ENCODE peak calls at places on chromosomes 6 and 20, in six cellular contexts. E is suprapubic skin, Y is Peyer's patch, O is tibial nerve, X is heart left ventricle, N is body of pancreas. H is an unnamed sample. For H3K4me1, the result is how much of the 10 kb centered on the place peaks cover.

GRCh38 chr6:105192707-105193465 is 13.1 kb upstream of the POPDC3 start:
- DNase-seq in E (no peak), Y (no peak), O (no peak), X (no peak), N (no peak), H (no peak)

GRCh38 chr6:98539669-98540207 is 294.6 kb upstream of the POU3F2 start:
- DNase-seq in E (no peak), Y (no peak), O (no peak), X (no peak), N (no peak), H (no peak)

GRCh38 chr6:49325901-49326300 is 137.2 kb downstream of the MMUT start:
- DNase-seq in E (no peak), Y (no peak), O (no peak), X (no peak), N (no peak), H (no peak)

GRCh38 chr6:33840064-33840926 is 36.5 kb upstream of the MLN start:
- DNase-seq in E (no peak), Y (peak), O (no peak), X (no peak), N (no peak), H (no peak)

GRCh38 chr6:147268254-147268653 is 64.0 kb downstream of the STXBP5 start:
- DNase-seq in E (no peak), Y (no peak), O (no peak), X (no peak), N (no peak), H (no peak)

GRCh38 chr6:36985963-36986703 is at the start of gene MTCH1:
- DNase-seq in E (peak), Y (peak), O (peak), X (peak), N (peak), H (peak)

GRCh38 chr6:168372871-168373270 is 53.3 kb upstream of the DACT2 start:
- DNase-seq in E (peak), Y (no peak), O (no peak), X (no peak), N (peak), H (no peak)

GRCh38 chr6:96939019-96939805 is 14.7 kb downstream of the KLHL32 start:
- DNase-seq in E (no peak), Y (no peak), O (no peak), X (no peak), N (no peak), H (no peak)

GRCh38 chr6:110682460-110682853 is 132.8 kb downstream of the CDK19 start:
- DNase-seq in E (no peak), Y (peak), O (no peak), X (no peak), N (peak), H (no peak)

GRCh38 chr6:24659547-24659946 is 7.2 kb downstream of the TDP2 start:
- DNase-seq in E (no peak), Y (no peak), O (no peak), X (no peak), N (no peak), H (no peak)

GRCh38 chr6:123193298-123193697 is 197.3 kb downstream of the CLVS2 start:
- DNase-seq in E (no peak), Y (no peak), O (no peak), X (no peak), N (no peak), H (no peak)

GRCh38 chr20:37392441-37393195 is 46.7 kb downstream of the SRC start:
- DNase-seq in E (no peak), Y (no peak), O (no peak), X (no peak), N (no peak), H (no peak)

GRCh38 chr20:9348746-9349145 is 165.6 kb upstream of the LAMP5 start:
- DNase-seq in E (no peak), Y (no peak), O (no peak), X (no peak), N (no peak), H (no peak)

GRCh38 chr6:11236351-11236750 is 3.9 kb upstream of the NEDD9 start:
- DNase-seq in E (no peak), Y (peak), O (no peak), X (no peak), N (no peak), H (no peak)

GRCh38 chr20:53652859-53653520 is 59.4 kb upstream of the ZNF217 start:
- DNase-seq in E (no peak), Y (no peak), O (no peak), X (no peak), N (no peak), H (no peak)

GRCh38 chr6:12232339-12232738 is 57.8 kb upstream of the EDN1 start:
- DNase-seq in E (no peak), Y (no peak), O (no peak), X (no peak), N (no peak), H (no peak)

GRCh38 chr6:70709826-70710225 is 42.1 kb downstream of the SMAP1 start:
- DNase-seq in E (no peak), Y (no peak), O (no peak), X (no peak), N (no peak), H (no peak)

GRCh38 chr6:158631678-158632537 is 12.6 kb downstream of the DYNLT1 start:
- DNase-seq in E (no peak), Y (peak), O (peak), X (peak), N (no peak), H (no peak)

GRCh38 chr6:101398716-101399626 is 5.5 kb downstream of the GRIK2 start:
- DNase-seq in E (no peak), Y (no peak), O (no peak), X (no peak), N (no peak), H (no peak)

GRCh38 chr20:57432874-57433491 is 41.8 kb downstream of the RBM38 start:
- DNase-seq in E (no peak), Y (peak), O (no peak), X (peak), N (no peak), H (peak)

GRCh38 chr20:32482251-32483220 is 102.6 kb downstream of the NOL4L start:
- DNase-seq in E (peak), Y (peak), O (no peak), X (peak), N (no peak), H (no peak)

GRCh38 chr20:41234546-41234945 is 83.0 kb downstream of the ZHX3 start:
- DNase-seq in E (no peak), Y (no peak), O (no peak), X (peak), N (no peak), H (no peak)

GRCh38 chr20:6075428-6076219 is 21.8 kb upstream of the LRRN4 start:
- DNase-seq in E (no peak), Y (no peak), O (no peak), X (peak), N (no peak), H (no peak)

GRCh38 chr6:159654483-159655098 is 38.5 kb downstream of the SOD2 start:
- DNase-seq in E (no peak), Y (no peak), O (no peak), X (no peak), N (no peak), H (no peak)

DNA sequence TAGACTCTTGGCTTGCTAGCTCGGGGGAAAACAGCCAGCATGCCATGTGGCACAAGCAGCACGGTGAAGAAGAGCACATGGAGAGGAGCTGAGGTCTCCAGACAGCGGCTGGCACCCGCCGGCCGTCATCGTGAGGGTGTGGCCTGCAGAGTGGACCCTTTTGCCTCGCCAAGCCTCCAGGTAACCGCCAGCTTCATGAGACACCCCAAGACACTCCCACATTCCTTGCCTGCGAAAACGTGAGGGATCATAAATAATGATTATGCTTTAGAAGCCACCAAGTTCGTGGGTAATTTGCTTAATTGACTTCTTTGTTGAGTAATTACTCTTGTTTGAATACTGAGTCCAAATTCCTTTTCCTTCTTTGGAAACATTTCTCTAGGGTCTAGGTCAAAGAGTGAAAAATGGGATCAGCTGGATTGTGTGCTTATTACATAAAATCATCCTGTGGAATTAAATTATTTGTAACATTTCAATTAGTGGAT is 23.2 kb downstream of the FAM50B start:
- DNase-seq in E (no peak), Y (peak), O (no peak), X (no peak), N (peak), H (no peak)
- H3K27ac ChIP-seq in E (no peak), Y (peak), O (no peak), X (no peak), N (no peak), H (no peak)

DNA sequence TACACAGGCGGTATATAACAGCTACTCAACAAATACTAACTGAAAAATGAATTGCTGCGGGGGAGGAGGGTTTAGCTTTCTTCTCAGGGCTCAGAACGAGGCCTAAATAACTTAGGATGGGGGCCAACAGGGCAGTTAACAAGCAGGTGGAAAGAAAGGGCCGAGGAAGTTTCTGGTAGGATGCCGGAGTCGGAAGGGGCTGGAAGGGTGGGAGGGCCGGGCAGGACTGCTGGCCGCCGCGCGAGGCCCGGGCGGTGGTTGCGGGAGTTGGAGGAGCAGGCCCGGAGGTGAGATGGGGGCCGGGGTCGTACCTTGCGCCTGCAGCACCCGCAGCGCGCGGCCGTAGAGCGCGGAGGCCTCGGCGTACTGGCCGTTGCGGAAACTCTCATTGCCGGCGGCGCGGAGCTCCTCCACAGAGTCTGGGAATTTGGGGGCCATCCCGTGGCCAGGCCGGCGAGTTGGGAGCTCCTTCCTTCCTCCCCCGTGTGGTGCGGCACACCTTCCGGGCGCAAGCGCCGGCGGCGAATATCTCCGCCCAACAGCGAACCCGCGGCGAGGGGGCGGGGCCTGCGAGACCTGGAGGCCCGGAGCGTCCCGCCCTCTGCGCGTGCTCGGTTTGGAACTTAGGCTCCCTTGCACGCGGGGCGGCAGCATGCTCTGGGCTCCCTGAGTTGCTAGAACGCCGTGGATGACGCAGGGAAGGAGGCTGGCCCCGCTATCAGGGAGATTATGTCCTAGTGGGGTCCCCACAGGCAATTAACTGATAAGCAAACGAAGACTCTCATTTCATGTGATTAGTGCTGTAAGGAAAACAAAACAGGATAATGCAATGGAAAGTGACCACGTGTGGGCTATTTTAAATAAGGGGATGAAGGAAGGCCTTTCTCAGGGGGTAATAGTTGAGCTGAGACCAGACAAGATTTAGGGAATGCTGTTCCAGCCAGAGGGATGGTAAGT is at the start of gene TOMM34:
- DNase-seq in E (peak), Y (peak), O (peak), X (peak), N (peak), H (peak)
- TF ChIP-seq POLR2A in E (no peak), Y (peak), O (peak), X (peak), N (peak), H (peak)

GRCh38 chr6:108946695-108947094 is 98.5 kb downstream of the ARMC2 start:
- DNase-seq in E (no peak), Y (no peak), O (no peak), X (peak), N (no peak), H (no peak)
- H3K4me1 ChIP-seq in E (half or more), Y (under half), O (under half), X (half or more), N (under half), H (half or more)

GRCh38 chr6:43187821-43188220 is 5.8 kb downstream of the CUL9 start:
- DNase-seq in E (no peak), Y (peak), O (no peak), X (no peak), N (no peak), H (no peak)
- H3K27ac ChIP-seq in E (no peak), Y (no peak), O (no peak), X (no peak), N (no peak), H (peak)

GRCh38 chr20:62120990-62121775 is 1.1 kb upstream of the LSM14B start:
- DNase-seq in E (peak), Y (peak), O (no peak), X (no peak), N (no peak), H (no peak)

GRCh38 chr20:62123450-62124118 is 1.3 kb downstream of the LSM14B start:
- DNase-seq in E (peak), Y (no peak), O (no peak), X (no peak), N (no peak), H (no peak)

GRCh38 chr20:62120365-62120762 is 1.9 kb upstream of the LSM14B start:
- DNase-seq in E (no peak), Y (no peak), O (no peak), X (no peak), N (no peak), H (no peak)

GRCh38 chr20:62121776-62122658 is at the start of gene LSM14B:
- DNase-seq in E (peak), Y (peak), O (peak), X (peak), N (peak), H (peak)

DNA sequence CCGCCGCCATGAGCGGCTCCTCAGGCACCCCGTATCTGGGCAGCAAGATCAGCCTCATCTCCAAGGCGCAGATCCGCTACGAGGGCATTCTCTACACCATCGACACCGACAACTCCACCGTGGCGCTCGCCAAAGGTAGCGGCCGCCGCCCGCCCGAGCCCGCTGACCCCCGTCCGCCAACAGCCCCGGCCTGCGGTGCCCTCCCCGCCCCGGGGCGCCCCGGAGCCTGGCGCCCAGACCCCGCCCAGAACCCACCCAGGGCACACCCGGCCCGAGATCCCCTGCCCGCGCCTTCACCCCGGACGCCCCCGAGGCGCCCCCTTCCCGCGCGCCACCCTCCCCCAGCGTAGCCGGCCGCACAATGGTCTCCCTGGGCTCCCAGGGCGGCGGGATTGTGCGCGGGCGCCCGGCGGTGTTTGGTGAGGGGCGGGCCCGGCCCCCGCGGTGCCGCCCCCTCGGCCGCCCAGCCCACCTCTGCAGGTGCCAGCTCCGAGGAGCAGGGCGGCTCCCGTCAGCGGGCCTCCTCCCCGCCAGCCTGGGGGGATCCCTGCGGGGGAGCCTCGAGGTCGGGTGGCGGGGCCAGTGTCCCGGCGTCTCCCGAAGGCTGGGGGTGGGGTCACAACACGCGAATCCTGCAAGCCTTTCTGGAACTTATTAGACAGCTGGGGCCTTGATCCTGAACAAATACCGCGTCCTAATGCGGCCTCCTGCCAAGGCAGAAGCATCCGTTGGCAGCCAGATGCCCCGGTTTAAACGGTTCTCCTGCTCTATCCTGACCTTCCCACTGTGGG is 579 bp downstream of the LSM14B start:
- DNase-seq in E (peak), Y (peak), O (no peak), X (peak), N (peak), H (no peak)
- TF ChIP-seq POLR2A in E (no peak), Y (no peak), O (no peak), X (no peak), N (no peak), H (no peak)

GRCh38 chr6:149234051-149234962 is 83.2 kb upstream of the TAB2 start:
- DNase-seq in E (no peak), Y (no peak), O (no peak), X (no peak), N (no peak), H (no peak)
- H3K4me1 ChIP-seq in E (under half), Y (under half), O (under half), X (under half), N (under half), H (under half)

DNA sequence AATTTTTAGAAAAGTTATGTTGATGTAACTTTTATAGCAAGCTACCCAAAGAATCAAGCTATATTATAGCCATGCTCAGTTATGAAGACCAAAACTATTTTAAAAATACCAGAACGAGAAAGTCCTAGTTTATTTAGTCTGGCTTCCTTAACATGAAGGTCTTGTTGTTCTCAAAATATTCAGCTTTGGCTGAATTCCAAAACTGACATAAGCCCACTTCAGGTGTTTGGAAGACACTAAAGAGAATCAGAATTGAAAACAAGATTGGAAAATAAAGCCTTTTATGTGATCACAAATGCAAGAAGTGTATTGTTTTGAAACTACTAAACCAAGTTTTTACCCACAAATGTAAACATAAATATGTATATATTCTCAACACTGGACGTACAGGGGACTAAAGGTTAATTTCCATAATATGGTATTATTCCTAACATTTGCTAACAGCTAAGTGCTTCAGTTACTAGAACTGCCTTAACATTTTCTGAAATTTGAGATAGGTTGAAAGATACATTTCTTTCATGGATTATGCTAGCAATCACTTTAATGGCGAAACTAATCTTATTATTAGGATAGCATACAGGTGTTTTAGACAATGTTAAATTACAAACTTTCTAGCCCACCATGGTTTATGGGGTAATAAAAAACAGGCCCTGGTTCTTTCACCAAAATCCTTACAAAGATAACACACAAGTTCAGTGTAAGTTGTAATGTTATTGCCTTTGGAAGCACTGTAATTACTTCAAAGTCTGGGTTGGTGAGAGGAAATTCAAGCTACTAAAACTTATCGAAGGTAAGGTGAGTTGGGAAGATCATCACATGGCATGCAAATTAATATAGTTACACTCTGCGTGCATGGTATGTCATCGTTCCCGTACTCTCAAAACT is 1.6 kb downstream of the MAP3K5 start:
- DNase-seq in E (no peak), Y (no peak), O (no peak), X (no peak), N (no peak), H (no peak)
- H3K27ac ChIP-seq in E (peak), Y (peak), O (peak), X (peak), N (peak), H (peak)

H was measured in esophagus squamous epithelium.